ENCODE peak calls at places on chromosomes 3 and 15, in nine cellular contexts. K is transverse colon; Z is CD4-positive, alpha-beta memory T cell; P is ovary; R is right lobe of liver; N is left ventricle myocardium inferior; L is AG04450; B is IMR-90; C is adrenal gland. W is an unnamed sample.

GRCh38 chr3:48367201-48367600 is 4.8 kb upstream of the FBXW12 start:
- DNase-seq in B (no peak), K (peak; percentile 28), C (peak; percentile 30), R (no peak), L (no peak), Z (no peak), N (no peak), P (no peak), W (peak; percentile 27)

GRCh38 chr3:156751461-156752025 is 74.6 kb upstream of the LEKR1 start:
- DNase-seq in C (no peak), N (peak; percentile 31), L (peak; percentile 51), R (no peak), Z (no peak), K (peak; percentile 8), B (peak; percentile 79), P (peak; percentile 18), W (peak; percentile 66)

GRCh38 chr3:157469571-157470294 is 33.1 kb downstream of the PTX3 start:
- DNase-seq in K (no peak), N (no peak), C (no peak), P (no peak), R (no peak), Z (no peak), B (no peak), L (no peak), W (no peak)

GRCh38 chr3:57257678-57258077 is 30.1 kb downstream of the APPL1 start:
- DNase-seq in L (no peak), B (no peak), K (no peak), R (no peak), C (no peak), N (no peak), Z (no peak), P (no peak), W (no peak)

GRCh38 chr3:195450731-195451229 is 8.0 kb upstream of the ACAP2 start:
- DNase-seq in N (no peak), Z (no peak), P (peak; percentile 78), L (peak; percentile 85), R (no peak), B (peak; percentile 91), K (no peak), C (peak; percentile 36), W (no peak)

GRCh38 chr15:69757186-69757585 is 304.6 kb downstream of the RPLP1 start:
- DNase-seq in B (peak; percentile 21), L (no peak), N (no peak), C (no peak), Z (no peak), K (no peak), R (no peak), P (no peak), W (no peak)

GRCh38 chr3:24485511-24485910 is 9.1 kb downstream of the THRB start:
- DNase-seq in Z (no peak), N (no peak), C (no peak), B (no peak), L (no peak), P (no peak), K (peak; percentile 41), R (no peak), W (no peak)

GRCh38 chr3:156723182-156723619 is 48.8 kb downstream of the TIPARP start:
- DNase-seq in C (no peak), L (no peak), B (peak; percentile 53), R (no peak), N (no peak), Z (no peak), K (no peak), P (no peak), W (no peak)

GRCh38 chr3:66722675-66723074 is 221.9 kb upstream of the LRIG1 start:
- DNase-seq in K (peak; percentile 39), B (peak; percentile 95), R (no peak), L (peak; percentile 68), P (peak; percentile 86), N (peak; percentile 17), C (peak; percentile 59), Z (no peak), W (no peak)

GRCh38 chr15:65638681-65639089 is 16.9 kb downstream of the SLC24A1 start:
- DNase-seq in L (peak; percentile 55), C (peak; percentile 59), Z (peak; percentile 70), B (peak; percentile 81), R (no peak), N (no peak), P (peak; percentile 42), K (no peak), W (peak; percentile 88)

GRCh38 chr15:69885182-69886041 is 212.3 kb downstream of the TLE3 start:
- DNase-seq in N (no peak), P (no peak), L (no peak), C (no peak), Z (no peak), B (no peak), R (no peak), K (no peak), W (no peak)

GRCh38 chr15:23566070-23567050 is 886 bp downstream of the MKRN3 start:
- DNase-seq in B (no peak), P (no peak), K (no peak), R (no peak), Z (peak; percentile 35), L (no peak), C (no peak), N (no peak), W (no peak)

GRCh38 chr3:16066975-16067374 is 107.5 kb upstream of the GALNT15 start:
- DNase-seq in L (no peak), Z (no peak), N (no peak), K (no peak), P (no peak), C (no peak), B (peak; percentile 97), R (no peak), W (no peak)

GRCh38 chr3:7461202-7461825 is 600.4 kb downstream of the GRM7 start:
- DNase-seq in N (no peak), P (no peak), L (no peak), Z (no peak), R (no peak), K (no peak), C (no peak), B (no peak), W (no peak)

GRCh38 chr3:108127301-108127988 is 36.6 kb upstream of the CD47 start:
- DNase-seq in C (no peak), Z (peak; percentile 75), K (peak; percentile 37), L (no peak), N (no peak), P (no peak), R (no peak), B (no peak), W (no peak)

GRCh38 chr3:123876858-123877257 is 7.3 kb downstream of the MYLK start:
- DNase-seq in L (no peak), B (no peak), C (no peak), R (no peak), K (no peak), P (no peak), N (no peak), Z (no peak), W (no peak)

GRCh38 chr3:112333386-112334334 is 704 bp downstream of the CD200 start:
- DNase-seq in N (peak; percentile 13), B (no peak), P (peak; percentile 31), K (no peak), R (no peak), L (no peak), Z (peak; percentile 7), C (no peak), W (peak; percentile 50)

DNA sequence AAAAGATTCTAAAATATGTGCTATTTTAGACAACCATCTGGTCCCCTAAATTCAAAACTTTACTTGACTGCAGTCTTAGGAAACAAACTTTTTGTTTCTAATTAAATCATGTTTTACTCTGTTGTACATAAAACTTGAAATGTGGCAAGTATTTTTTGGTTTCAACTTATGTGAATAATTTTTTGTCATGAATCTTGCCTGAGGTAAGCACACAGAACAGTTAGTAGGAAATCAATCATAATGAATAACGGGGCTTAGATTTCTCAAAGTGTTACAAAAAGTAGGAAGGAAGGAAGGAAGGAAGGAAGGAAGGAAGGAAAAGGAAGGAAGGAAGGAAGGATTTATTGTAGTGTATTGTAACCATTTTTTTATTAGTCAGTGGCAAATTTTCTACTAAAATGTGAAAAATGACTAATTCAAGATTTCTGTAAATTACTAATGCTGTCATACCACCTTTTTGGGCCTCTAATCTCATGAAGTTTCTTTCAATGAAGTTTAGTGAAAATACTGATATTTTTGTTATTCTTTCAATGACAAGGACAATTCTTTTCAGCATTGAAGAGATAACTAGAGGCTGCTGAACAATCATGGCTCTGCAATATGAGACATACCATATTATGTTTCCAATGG is 1689.2 kb downstream of the OTOL1 start:
- DNase-seq in K (no peak), Z (no peak), R (no peak), B (no peak), P (no peak), N (no peak), C (no peak), L (no peak), W (no peak)
- H3K27me3 ChIP-seq in K (no peaks in the 10 kb centered on the region), Z (no peaks in the 10 kb centered on the region), R (no peaks in the 10 kb centered on the region), B (no peaks in the 10 kb centered on the region), P (no peaks in the 10 kb centered on the region), N (no peaks in the 10 kb centered on the region), C (no peaks in the 10 kb centered on the region), L (no peaks in the 10 kb centered on the region), W (no peaks in the 10 kb centered on the region)

GRCh38 chr15:100394726-100395125 is 53.0 kb upstream of the ADAMTS17 start:
- DNase-seq in P (no peak), Z (no peak), L (no peak), R (no peak), C (no peak), K (no peak), B (no peak), N (no peak), W (no peak)
- H3K27me3 ChIP-seq in P (no peaks in the 10 kb centered on the region), Z (no peaks in the 10 kb centered on the region), L (no peaks in the 10 kb centered on the region), R (no peaks in the 10 kb centered on the region), C (no peaks in the 10 kb centered on the region), K (no peaks in the 10 kb centered on the region), B (no peaks in the 10 kb centered on the region), N (peaks cover 12% of the 10 kb centered on the region), W (no peaks in the 10 kb centered on the region)

GRCh38 chr3:39499651-39500273 is 32.3 kb downstream of the MOBP start:
- DNase-seq in K (no peak), P (no peak), Z (no peak), C (no peak), L (no peak), N (no peak), B (no peak), R (no peak), W (no peak)
- H3K27me3 ChIP-seq in K (peaks cover 12% of the 10 kb centered on the region), P (no peaks in the 10 kb centered on the region), Z (peaks cover 12% of the 10 kb centered on the region), C (peaks cover 15% of the 10 kb centered on the region), L (peaks cover 20% of the 10 kb centered on the region), N (peaks cover 78% of the 10 kb centered on the region), B (peaks cover 16% of the 10 kb centered on the region), R (peaks cover 7% of the 10 kb centered on the region), W (no peaks in the 10 kb centered on the region)

GRCh38 chr3:160224811-160225180 is 426 bp upstream of the C3orf80 start:
- DNase-seq in Z (no peak), K (no peak), N (no peak), R (no peak), C (no peak), L (no peak), B (no peak), P (no peak), W (peak; percentile 36)
- H3K27me3 ChIP-seq in Z (peaks cover 22% of the 10 kb centered on the region), K (peaks cover 40% of the 10 kb centered on the region), N (peaks cover 49% of the 10 kb centered on the region), R (no peaks in the 10 kb centered on the region), C (peaks cover 5% of the 10 kb centered on the region), L (peaks cover 49% of the 10 kb centered on the region), B (peaks cover 55% of the 10 kb centered on the region), P (peaks cover 3% of the 10 kb centered on the region), W (peaks cover 57% of the 10 kb centered on the region)

W was measured in H7.